ENCODE peak calls at places on chromosomes 13 and 19, in ten cellular contexts. H is NCI-H2029 treated with DMSO at 0.1 percent for 48 hours; U is stimulated activated CD8-positive, alpha-beta memory T cell treated with anti-CD3 and anti-CD28 coated beads, Interleukin-7, amount 100 ng/mL, for 1 hour; L is activated CD4-positive, alpha-beta T cell treated with anti-CD3 and anti-CD28 coated beads for 1 hour; G is anterior cingulate cortex; E is AG10803; W is AG04450; B is endothelial cell; T is GM23338; K is H1. Q is an unnamed sample.

GRCh38 chr13:24489721-24490120 is 22.9 kb downstream of the PARP4 start:
- DNase-seq in H (no peak), U (no peak), L (no peak), G (no peak), E (no peak), W (no peak), B (no peak), T (no peak), K (no peak), Q (no peak)

GRCh38 chr13:41029629-41030028 is 10.5 kb upstream of the ELF1 start:
- DNase-seq in H (no peak), U (no peak), L (no peak), G (no peak), E (no peak), W (no peak), B (no peak), T (peak), K (no peak), Q (no peak)

GRCh38 chr19:58362272-58362994 is at the start of gene ZNF497:
- DNase-seq in H (peak), U (peak), L (peak), G (peak), E (peak), W (peak), B (peak), T (peak), K (peak), Q (peak)

GRCh38 chr13:32314968-32315254 is 252 bp downstream of the ZAR1L start:
- DNase-seq in H (peak), U (peak), L (peak), G (no peak), E (peak), W (no peak), B (peak), T (peak), K (no peak), Q (peak)

GRCh38 chr13:75566658-75567057 is 17.1 kb downstream of the UCHL3 start:
- DNase-seq in H (no peak), U (no peak), L (no peak), G (no peak), E (peak), W (no peak), B (no peak), T (peak), K (no peak), Q (no peak)

GRCh38 chr19:5903502-5904301 is at the start of gene NDUFA11:
- DNase-seq in H (peak), U (peak), L (peak), G (peak), E (peak), W (peak), B (peak), T (peak), K (peak), Q (peak)

GRCh38 chr13:64697226-64697625 is 2532.9 kb downstream of the PCDH9 start:
- DNase-seq in H (no peak), U (no peak), L (no peak), G (no peak), E (no peak), W (no peak), B (no peak), T (no peak), K (no peak), Q (no peak)

GRCh38 chr13:38483623-38484022 is 134.0 kb downstream of the UFM1 start:
- DNase-seq in H (no peak), U (no peak), L (no peak), G (no peak), E (no peak), W (no peak), B (no peak), T (no peak), K (no peak), Q (no peak)

GRCh38 chr19:44512326-44513298 is 12.3 kb upstream of the ZNF180 start:
- DNase-seq in H (peak), U (no peak), L (no peak), G (no peak), E (peak), W (peak), B (peak), T (peak), K (peak), Q (peak)

GRCh38 chr13:113854238-113855011 is 9.5 kb downstream of the GAS6 start:
- DNase-seq in H (no peak), U (no peak), L (no peak), G (no peak), E (peak), W (no peak), B (no peak), T (no peak), K (no peak), Q (no peak)